ENCODE peak calls at places on chromosomes 1 and 21, in eight cellular contexts. K, O, D, Y, M, H, A and X are unnamed samples.

GRCh38 chr1:245380790-245381535 is 226.2 kb downstream of the KIF26B start:
- DNase-seq in O (peak), K (no peak), A (no peak), H (no peak), D (no peak), M (no peak), Y (peak), X (no peak)

GRCh38 chr1:226135059-226135651 is 51.4 kb downstream of the ACBD3 start:
- DNase-seq in Y (no peak), H (no peak), M (no peak), O (no peak), D (peak), A (no peak), K (no peak), X (peak)

GRCh38 chr21:44485254-44485793 is 30.0 kb downstream of the LRRC3 start:
- DNase-seq in K (no peak), M (peak), H (peak), Y (peak), A (peak), O (no peak), D (no peak), X (no peak)

GRCh38 chr1:22457836-22458235 is 6.2 kb downstream of the ZBTB40 start:
- DNase-seq in M (no peak), H (no peak), D (no peak), K (no peak), O (no peak), A (no peak), Y (no peak), X (no peak)

GRCh38 chr1:88056880-88057279 is 627.2 kb upstream of the PKN2 start:
- DNase-seq in K (no peak), D (no peak), M (no peak), H (no peak), A (no peak), O (no peak), Y (no peak), X (no peak)

GRCh38 chr21:43956667-43957030 is 55.5 kb upstream of the TRAPPC10 start:
- DNase-seq in K (no peak), O (no peak), M (no peak), Y (no peak), D (no peak), H (no peak), A (no peak), X (no peak)

GRCh38 chr1:198203434-198203833 is 46.6 kb downstream of the NEK7 start:
- DNase-seq in M (no peak), Y (no peak), D (no peak), K (no peak), A (no peak), H (no peak), O (no peak), X (no peak)

GRCh38 chr1:117582341-117582902 is 23.4 kb upstream of the TENT5C start:
- DNase-seq in D (no peak), M (no peak), O (no peak), A (no peak), Y (no peak), K (no peak), H (no peak), X (no peak)

GRCh38 chr1:54798769-54799641 is 2.1 kb downstream of the TTC22 start:
- DNase-seq in H (peak), D (no peak), O (peak), Y (no peak), A (no peak), M (no peak), K (no peak), X (no peak)

GRCh38 chr1:35567947-35568558 is 5.1 kb upstream of the TFAP2E start:
- DNase-seq in O (no peak), D (no peak), M (no peak), A (no peak), H (no peak), K (no peak), Y (peak), X (no peak)

GRCh38 chr1:188169971-188170370 is 1341.2 kb downstream of the PLA2G4A start:
- DNase-seq in K (no peak), M (no peak), D (no peak), A (no peak), Y (no peak), H (no peak), O (no peak), X (no peak)

GRCh38 chr21:33403128-33403785 is at the start of gene IFNGR2:
- DNase-seq in K (no peak), O (peak), Y (no peak), H (no peak), D (peak), A (peak), M (peak), X (peak)